ENCODE peak calls at places on chromosomes 11 and 22, in five cellular contexts. U is cardiac muscle cell, S is pancreas, M is heart left ventricle, G is fibroblast of lung. K is an unnamed sample. For H3K4me1 and H3K27me3, the result is how much of the 10 kb centered on the place peaks cover.

GRCh38 chr11:108606495-108607160 is 13.1 kb upstream of the EXPH5 start:
- DNase-seq in G (no peak), U (no peak), S (no peak), M (no peak), K (no peak)

GRCh38 chr11:6611092-6612007 is 666 bp downstream of the TAF10 start:
- DNase-seq in U (no peak), G (peak), M (no peak), S (peak), K (peak)

GRCh38 chr11:2461253-2462091 is 16.7 kb downstream of the KCNQ1 start:
- DNase-seq in M (peak), U (peak), S (peak), G (no peak), K (peak)

GRCh38 chr22:35089139-35089538 is 23.2 kb downstream of the ISX start:
- DNase-seq in S (no peak), G (no peak), U (no peak), M (no peak), K (no peak)

GRCh38 chr22:26702906-26703830 is 45.8 kb downstream of the MIAT start:
- DNase-seq in U (no peak), G (peak), M (no peak), S (no peak), K (no peak)

GRCh38 chr11:10285148-10285802 is 8.7 kb downstream of the SBF2 start:
- DNase-seq in U (no peak), M (no peak), S (no peak), G (peak), K (no peak)

GRCh38 chr11:134037093-134037908 is 31.6 kb upstream of the JAM3 start:
- DNase-seq in G (peak), S (peak), U (peak), M (peak), K (peak)

GRCh38 chr11:12118940-12119339 is 8.6 kb downstream of the MICAL2 start:
- DNase-seq in G (no peak), M (no peak), S (no peak), U (no peak), K (no peak)

GRCh38 chr11:111561801-111562325 is 21.3 kb downstream of the LAYN start:
- DNase-seq in U (no peak), G (peak), M (no peak), S (no peak), K (no peak)

GRCh38 chr11:59025097-59025496 is 61.0 kb upstream of the GLYATL1B start:
- DNase-seq in U (no peak), S (no peak), G (no peak), M (no peak), K (no peak)

GRCh38 chr11:76314741-76315090 is 66.2 kb downstream of the THAP12 start:
- DNase-seq in G (peak), M (no peak), U (no peak), S (no peak), K (no peak)

GRCh38 chr11:12625438-12626071 is 48.7 kb upstream of the TEAD1 start:
- DNase-seq in S (no peak), M (no peak), U (no peak), G (peak), K (no peak)

GRCh38 chr22:24741769-24742168 is 32.8 kb downstream of the PIWIL3 start:
- DNase-seq in S (no peak), M (no peak), U (no peak), G (no peak), K (no peak)

GRCh38 chr11:42473116-42473515 is 838.7 kb upstream of the API5 start:
- DNase-seq in S (no peak), G (no peak), M (no peak), U (no peak), K (no peak)

GRCh38 chr11:37511425-37511933 is 913.4 kb upstream of the RAG2 start:
- DNase-seq in G (peak), M (no peak), U (no peak), S (no peak), K (no peak)

GRCh38 chr22:50701076-50701419 is 28.4 kb downstream of the SHANK3 start:
- DNase-seq in M (no peak), G (no peak), S (peak), U (no peak), K (no peak)

GRCh38 chr11:28107331-28107725 is 628 bp downstream of the KIF18A start:
- DNase-seq in U (peak), G (no peak), S (no peak), M (no peak), K (no peak)

GRCh38 chr11:77596626-77597025 is 6.9 kb downstream of the AQP11 start:
- DNase-seq in G (peak), M (no peak), U (no peak), S (no peak), K (no peak)

GRCh38 chr11:12189543-12190235 is 79.3 kb downstream of the MICAL2 start:
- DNase-seq in G (no peak), U (no peak), M (no peak), S (no peak), K (no peak)

GRCh38 chr11:125515102-125515439 is 19.0 kb upstream of the FEZ1 start:
- DNase-seq in S (no peak), G (no peak), U (no peak), M (no peak), K (no peak)

GRCh38 chr11:129374993-129375721 is 491 bp upstream of the BARX2 start:
- DNase-seq in U (peak), M (no peak), S (peak), G (peak), K (peak)

GRCh38 chr11:114366331-114367243 is 33.7 kb downstream of the C11orf71 start:
- DNase-seq in M (no peak), G (peak), S (no peak), U (no peak), K (no peak)

GRCh38 chr11:76557466-76557865 is 112.6 kb downstream of the EMSY start:
- DNase-seq in G (no peak), U (no peak), S (no peak), M (no peak), K (no peak)

GRCh38 chr11:69823641-69824285 is 4.5 kb upstream of the FGF3 start:
- DNase-seq in M (no peak), G (no peak), S (no peak), U (peak), K (no peak)

GRCh38 chr22:42844756-42845155 is 12.3 kb downstream of the ARFGAP3 start:
- DNase-seq in U (no peak), G (peak), S (no peak), M (no peak), K (no peak)

GRCh38 chr11:132943737-132944556 is 588.4 kb downstream of the OPCML start:
- DNase-seq in G (no peak), U (peak), S (peak), M (no peak), K (peak)

GRCh38 chr11:77470504-77470903 is 3.4 kb downstream of the PAK1 start:
- DNase-seq in U (no peak), M (no peak), S (no peak), G (no peak), K (no peak)

GRCh38 chr11:132058211-132058772 is 687.9 kb downstream of the NTM start:
- DNase-seq in U (no peak), M (no peak), S (no peak), G (peak), K (no peak)

GRCh38 chr11:92528051-92528450 is 303.4 kb downstream of the FAT3 start:
- DNase-seq in G (peak), M (no peak), U (no peak), S (no peak), K (no peak)

GRCh38 chr11:113725883-113726405 is 19.8 kb upstream of the TMPRSS5 start:
- DNase-seq in G (no peak), M (no peak), S (no peak), U (no peak), K (no peak)

GRCh38 chr11:86138958-86139357 is 70.1 kb upstream of the PICALM start:
- DNase-seq in M (no peak), G (no peak), S (no peak), U (no peak), K (no peak)

GRCh38 chr11:84212467-84213390 is 926.6 kb upstream of the CCDC90B start:
- DNase-seq in S (no peak), G (no peak), U (no peak), M (no peak), K (no peak)

GRCh38 chr11:2436521-2437031 is 7.7 kb downstream of the TRPM5 start:
- DNase-seq in U (no peak), G (no peak), S (peak), M (no peak), K (no peak)

GRCh38 chr11:66592457-66593302 is at the start of the genes CCDC87 and CCS:
- DNase-seq in G (peak), U (peak), S (peak), M (peak), K (peak)

GRCh38 chr22:19533857-19534256 is 9.6 kb upstream of the CLDN5 start:
- DNase-seq in G (no peak), U (no peak), S (no peak), M (no peak), K (no peak)

GRCh38 chr11:1749787-1750351 is 526 bp downstream of the IFITM10 start:
- DNase-seq in M (no peak), U (no peak), S (peak), G (peak), K (no peak)

DNA sequence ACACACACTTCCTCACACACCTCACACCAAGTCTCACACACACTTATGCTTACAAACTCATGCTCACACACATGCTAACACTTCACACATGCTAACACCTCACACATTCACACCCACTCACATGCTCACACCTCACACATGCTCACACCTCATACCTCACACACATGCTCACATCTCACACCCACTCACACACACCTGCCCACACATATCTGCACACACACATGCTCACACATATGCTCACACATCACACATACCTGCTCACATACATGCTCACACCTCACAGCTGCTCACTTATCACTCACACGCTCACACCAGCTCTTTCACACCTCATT is 4.5 kb upstream of the MYBPC3 start:
- DNase-seq in U (no peak), M (no peak), S (no peak), G (no peak), K (no peak)
- H3K4me1 ChIP-seq in U (under half), M (under half), S (under half), G (under half), K (under half)

DNA sequence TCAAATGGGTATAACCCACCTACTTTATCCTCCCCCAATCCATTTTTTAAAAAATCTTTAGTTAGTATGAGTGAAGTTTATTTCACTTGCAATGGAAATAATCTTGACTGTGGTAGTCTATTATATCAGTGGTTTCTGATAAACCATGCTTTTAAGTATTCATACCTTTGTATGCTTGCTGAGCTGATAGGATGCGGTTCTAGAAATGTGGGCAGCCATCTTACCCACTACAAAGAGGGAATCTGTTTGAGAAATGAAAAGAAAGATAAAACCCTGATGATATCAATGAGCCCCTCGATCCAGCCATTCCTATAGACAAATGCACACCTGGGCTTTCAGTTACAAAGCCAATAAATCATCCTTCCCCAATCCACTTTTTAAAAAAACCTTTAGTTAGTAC is 13.8 kb upstream of the PVALB start:
- DNase-seq in M (no peak), S (no peak), G (no peak), U (no peak), K (no peak)
- H3K27me3 ChIP-seq in M (under half), S (under half), G (under half), U (under half), K (under half)

GRCh38 chr11:122655527-122656072 is at the start of gene UBASH3B:
- DNase-seq in G (peak), U (peak), S (peak), M (peak), K (peak)

GRCh38 chr11:122656631-122657101 is 1.1 kb downstream of the UBASH3B start:
- DNase-seq in S (peak), M (peak), U (peak), G (peak), K (peak)

GRCh38 chr11:122652495-122652894 is 3.0 kb upstream of the UBASH3B start:
- DNase-seq in G (no peak), U (no peak), S (no peak), M (no peak), K (no peak)

GRCh38 chr11:122656073-122656630 is 630 bp downstream of the UBASH3B start:
- DNase-seq in U (peak), G (peak), S (peak), M (peak), K (peak)

GRCh38 chr11:122653911-122654310 is 1.6 kb upstream of the UBASH3B start:
- DNase-seq in U (no peak), M (no peak), S (no peak), G (peak), K (peak)
- TF ChIP-seq CTCF in U (peak), M (no peak), S (no peak), G (no peak), K (no peak)

GRCh38 chr22:39935116-39935515 is 25.1 kb upstream of the TMA7B start:
- DNase-seq in S (no peak), M (no peak), G (no peak), U (no peak), K (no peak)
- H3K4me1 ChIP-seq in S (under half), M (under half), G (under half), U (under half), K (under half)

GRCh38 chr11:116517584-116517983 is 255.2 kb downstream of the BUD13 start:
- DNase-seq in M (no peak), G (no peak), U (no peak), S (no peak), K (no peak)
- H3K27me3 ChIP-seq in M (under half), G (under half), U (under half), S (under half), K (under half)

GRCh38 chr22:46738961-46739870 is 1.2 kb upstream of the CERK start:
- DNase-seq in S (no peak), M (peak), U (no peak), G (peak), K (no peak)
- TF ChIP-seq CTCF in S (no peak), M (no peak), U (no peak), G (peak), K (no peak)

GRCh38 chr22:31490496-31490925 is 869 bp upstream of the EIF4ENIF1 start:
- DNase-seq in G (peak), M (peak), S (no peak), U (peak), K (peak)
- H3K4me1 ChIP-seq in G (under half), M (under half), S (under half), U (under half), K (under half)

GRCh38 chr22:48438791-48439559 is 1388.7 kb downstream of the BRD1 start:
- DNase-seq in M (no peak), U (no peak), G (no peak), S (no peak), K (no peak)
- H3K27me3 ChIP-seq in M (under half), U (under half), G (under half), S (under half), K (under half)

DNA sequence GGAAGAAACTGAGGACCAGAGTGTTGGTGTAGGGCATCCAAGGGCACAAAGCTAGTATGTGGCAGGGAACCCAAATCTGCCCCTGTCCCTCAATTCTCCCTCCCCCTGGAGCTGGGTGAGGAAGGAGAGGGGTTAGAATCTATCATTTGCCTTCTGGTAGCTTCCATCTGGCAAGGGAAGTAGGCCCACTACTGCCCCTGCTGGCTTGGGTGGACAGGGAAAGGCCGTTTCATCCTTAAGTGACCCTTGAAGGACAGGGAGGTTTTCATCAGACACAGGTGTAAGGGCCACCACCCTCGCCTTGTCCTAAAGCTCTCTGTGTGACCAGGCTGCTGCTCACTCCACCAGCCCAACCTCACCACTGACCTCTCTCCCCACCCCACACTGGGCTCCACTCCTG is 22.1 kb downstream of the NECTIN1 start:
- DNase-seq in S (no peak), U (no peak), M (no peak), G (no peak), K (no peak)
- TF ChIP-seq CTCF in S (no peak), U (peak), M (no peak), G (peak), K (no peak)